ENCODE peak calls at places on chromosomes 5 and 9, in four cellular contexts. One of them, this sample, is unnamed.
A peak's percentile ranks its signal among the peaks of the same experiment; 100 is the strongest.

GRCh38 chr9:106921341-106921899 is 58.5 kb downstream of the ZNF462 start:
- DNase-seq in left ventricle myocardium inferior: no peak
- DNase-seq in GM23248: peak; percentile 59
- DNase-seq in T-helper 17 cell: no peak
- DNase-seq in this sample: peak; percentile 41

GRCh38 chr5:135827965-135828792 is 6.3 kb upstream of the SLC25A48 start:
- DNase-seq in GM23248: no peak
- DNase-seq in T-helper 17 cell: no peak
- DNase-seq in left ventricle myocardium inferior: no peak
- DNase-seq in this sample: no peak

GRCh38 chr5:115168829-115169391 is 798 bp downstream of the TRIM36 start:
- DNase-seq in GM23248: peak; percentile 21
- DNase-seq in T-helper 17 cell: no peak
- DNase-seq in left ventricle myocardium inferior: no peak
- DNase-seq in this sample: no peak

GRCh38 chr9:32738501-32739172 is 44.7 kb upstream of the TMEM215 start:
- DNase-seq in T-helper 17 cell: no peak
- DNase-seq in GM23248: peak; percentile 21
- DNase-seq in left ventricle myocardium inferior: no peak
- DNase-seq in this sample: no peak

GRCh38 chr9:126504086-126504976 is 109.4 kb upstream of the LMX1B start:
- DNase-seq in GM23248: no peak
- DNase-seq in T-helper 17 cell: no peak
- DNase-seq in left ventricle myocardium inferior: no peak
- DNase-seq in this sample: no peak

GRCh38 chr9:89815903-89816573 is 211.2 kb downstream of the GADD45G start:
- DNase-seq in left ventricle myocardium inferior: peak; percentile 72
- DNase-seq in GM23248: no peak
- DNase-seq in T-helper 17 cell: no peak
- DNase-seq in this sample: peak; percentile 71

GRCh38 chr9:78115073-78115472 is 83.5 kb upstream of the GNAQ start:
- DNase-seq in T-helper 17 cell: no peak
- DNase-seq in left ventricle myocardium inferior: no peak
- DNase-seq in GM23248: peak; percentile 19
- DNase-seq in this sample: no peak

GRCh38 chr5:177077335-177077734 is 9.4 kb upstream of the FGFR4 start:
- DNase-seq in GM23248: no peak
- DNase-seq in T-helper 17 cell: no peak
- DNase-seq in left ventricle myocardium inferior: no peak
- DNase-seq in this sample: no peak

GRCh38 chr9:124770359-124771020 is 621 bp downstream of the NR6A1 start:
- DNase-seq in T-helper 17 cell: peak; percentile 25
- DNase-seq in GM23248: no peak
- DNase-seq in left ventricle myocardium inferior: no peak
- DNase-seq in this sample: peak; percentile 80

GRCh38 chr5:58924306-58924705 is 341.4 kb downstream of the RAB3C start:
- DNase-seq in left ventricle myocardium inferior: no peak
- DNase-seq in T-helper 17 cell: no peak
- DNase-seq in GM23248: peak; percentile 13
- DNase-seq in this sample: no peak

GRCh38 chr5:14871573-14872069 is at the start of gene ANKH:
- DNase-seq in left ventricle myocardium inferior: peak; percentile 86
- DNase-seq in GM23248: peak; percentile 93
- DNase-seq in T-helper 17 cell: peak; percentile 82
- DNase-seq in this sample: peak; percentile 94

GRCh38 chr5:10594591-10595210 is 30.8 kb downstream of the ANKRD33B start:
- DNase-seq in GM23248: no peak
- DNase-seq in left ventricle myocardium inferior: no peak
- DNase-seq in T-helper 17 cell: no peak
- DNase-seq in this sample: no peak

GRCh38 chr5:24141046-24141445 is 503.7 kb downstream of the CDH10 start:
- DNase-seq in left ventricle myocardium inferior: peak; percentile 17
- DNase-seq in GM23248: peak; percentile 57
- DNase-seq in T-helper 17 cell: no peak
- DNase-seq in this sample: peak; percentile 34

GRCh38 chr5:138632900-138633489 is 57.8 kb upstream of the HSPA9 start:
- DNase-seq in left ventricle myocardium inferior: peak; percentile 42
- DNase-seq in T-helper 17 cell: no peak
- DNase-seq in GM23248: peak; percentile 90
- DNase-seq in this sample: peak; percentile 80

GRCh38 chr9:113599647-113600476 is 136.3 kb downstream of the RGS3 start:
- DNase-seq in GM23248: peak; percentile 88
- DNase-seq in T-helper 17 cell: no peak
- DNase-seq in left ventricle myocardium inferior: no peak
- DNase-seq in this sample: no peak

GRCh38 chr5:13625616-13626198 is 318.8 kb downstream of the DNAH5 start:
- DNase-seq in left ventricle myocardium inferior: no peak
- DNase-seq in GM23248: peak; percentile 27
- DNase-seq in T-helper 17 cell: no peak
- DNase-seq in this sample: no peak

GRCh38 chr5:27854243-27854852 is 816.0 kb upstream of the CDH9 start:
- DNase-seq in T-helper 17 cell: no peak
- DNase-seq in GM23248: no peak
- DNase-seq in left ventricle myocardium inferior: no peak
- DNase-seq in this sample: no peak

GRCh38 chr5:82938901-82939300 is 138.3 kb downstream of the TMEM167A start:
- DNase-seq in T-helper 17 cell: no peak
- DNase-seq in left ventricle myocardium inferior: no peak
- DNase-seq in GM23248: no peak
- DNase-seq in this sample: no peak

GRCh38 chr5:3888290-3888689 is 292.7 kb downstream of the IRX1 start:
- DNase-seq in GM23248: no peak
- DNase-seq in left ventricle myocardium inferior: no peak
- DNase-seq in T-helper 17 cell: no peak
- DNase-seq in this sample: no peak
- H3K9me3 ChIP-seq in GM23248: no peaks in the 10 kb centered on the region
- H3K9me3 ChIP-seq in left ventricle myocardium inferior: peaks cover 7% of the 10 kb centered on the region
- H3K9me3 ChIP-seq in T-helper 17 cell: no peaks in the 10 kb centered on the region
- H3K9me3 ChIP-seq in this sample: no peaks in the 10 kb centered on the region

DNA sequence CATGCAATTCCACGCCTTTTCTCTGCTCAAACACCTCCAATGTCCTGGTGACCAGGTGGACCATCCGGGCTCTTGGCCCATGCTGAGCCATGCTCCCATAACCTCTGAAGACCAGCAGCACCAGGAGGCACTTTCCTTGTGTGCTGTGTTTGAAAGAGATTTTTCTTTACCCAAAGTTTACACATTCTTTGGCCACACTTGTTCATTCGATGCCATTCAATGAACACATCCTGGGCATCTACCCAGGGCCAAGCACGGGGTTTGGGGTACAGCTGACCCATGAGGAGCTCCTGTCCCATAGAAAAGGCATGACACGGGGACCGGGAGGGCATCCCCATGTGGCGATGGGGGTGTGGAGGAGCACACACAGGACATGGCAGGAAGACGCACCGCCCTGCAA is 77.1 kb upstream of the IRX1 start:
- DNase-seq in T-helper 17 cell: no peak
- DNase-seq in left ventricle myocardium inferior: no peak
- DNase-seq in GM23248: no peak
- DNase-seq in this sample: no peak
- H3K9me3 ChIP-seq in T-helper 17 cell: peaks cover 2% of the 10 kb centered on the region
- H3K9me3 ChIP-seq in left ventricle myocardium inferior: no peaks in the 10 kb centered on the region
- H3K9me3 ChIP-seq in GM23248: no peaks in the 10 kb centered on the region
- H3K9me3 ChIP-seq in this sample: peaks cover 2% of the 10 kb centered on the region

GRCh38 chr5:175797521-175798038 is 73.8 kb upstream of the CPLX2 start:
- DNase-seq in left ventricle myocardium inferior: no peak
- DNase-seq in T-helper 17 cell: no peak
- DNase-seq in GM23248: no peak
- DNase-seq in this sample: no peak

GRCh38 chr5:175795959-175796358 is 75.4 kb upstream of the CPLX2 start:
- DNase-seq in GM23248: no peak
- DNase-seq in T-helper 17 cell: no peak
- DNase-seq in left ventricle myocardium inferior: no peak
- DNase-seq in this sample: no peak

GRCh38 chr5:175800656-175801081 is 70.7 kb upstream of the CPLX2 start:
- DNase-seq in left ventricle myocardium inferior: no peak
- DNase-seq in GM23248: peak; percentile 66
- DNase-seq in T-helper 17 cell: no peak
- DNase-seq in this sample: no peak

GRCh38 chr5:175796536-175797499 is 74.6 kb upstream of the CPLX2 start:
- DNase-seq in GM23248: peak; percentile 94
- DNase-seq in left ventricle myocardium inferior: peak; percentile 79
- DNase-seq in T-helper 17 cell: peak; percentile 63
- DNase-seq in this sample: peak; percentile 93

DNA sequence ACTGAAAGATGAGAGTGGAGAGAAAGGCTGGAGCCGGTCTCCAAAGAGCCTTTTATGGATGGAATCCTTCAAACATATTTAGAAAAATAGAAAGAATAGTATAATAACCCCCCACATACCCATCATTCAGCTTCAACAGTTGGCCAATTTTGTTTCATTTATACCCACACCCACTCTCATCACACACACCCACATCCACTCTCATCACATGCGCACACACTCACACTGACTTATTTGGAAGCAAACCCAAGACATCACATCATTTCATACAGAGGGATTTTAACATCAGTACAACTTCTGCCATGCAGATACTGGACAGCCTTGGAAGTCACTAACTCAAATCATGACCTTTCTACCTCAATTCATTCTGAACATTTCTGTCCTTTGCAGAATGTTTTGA is 72.8 kb upstream of the CPLX2 start:
- DNase-seq in T-helper 17 cell: no peak
- DNase-seq in GM23248: no peak
- DNase-seq in left ventricle myocardium inferior: no peak
- DNase-seq in this sample: no peak
- H3K9me3 ChIP-seq in T-helper 17 cell: no peaks in the 10 kb centered on the region
- H3K9me3 ChIP-seq in GM23248: no peaks in the 10 kb centered on the region
- H3K9me3 ChIP-seq in left ventricle myocardium inferior: no peaks in the 10 kb centered on the region
- H3K9me3 ChIP-seq in this sample: no peaks in the 10 kb centered on the region

DNA sequence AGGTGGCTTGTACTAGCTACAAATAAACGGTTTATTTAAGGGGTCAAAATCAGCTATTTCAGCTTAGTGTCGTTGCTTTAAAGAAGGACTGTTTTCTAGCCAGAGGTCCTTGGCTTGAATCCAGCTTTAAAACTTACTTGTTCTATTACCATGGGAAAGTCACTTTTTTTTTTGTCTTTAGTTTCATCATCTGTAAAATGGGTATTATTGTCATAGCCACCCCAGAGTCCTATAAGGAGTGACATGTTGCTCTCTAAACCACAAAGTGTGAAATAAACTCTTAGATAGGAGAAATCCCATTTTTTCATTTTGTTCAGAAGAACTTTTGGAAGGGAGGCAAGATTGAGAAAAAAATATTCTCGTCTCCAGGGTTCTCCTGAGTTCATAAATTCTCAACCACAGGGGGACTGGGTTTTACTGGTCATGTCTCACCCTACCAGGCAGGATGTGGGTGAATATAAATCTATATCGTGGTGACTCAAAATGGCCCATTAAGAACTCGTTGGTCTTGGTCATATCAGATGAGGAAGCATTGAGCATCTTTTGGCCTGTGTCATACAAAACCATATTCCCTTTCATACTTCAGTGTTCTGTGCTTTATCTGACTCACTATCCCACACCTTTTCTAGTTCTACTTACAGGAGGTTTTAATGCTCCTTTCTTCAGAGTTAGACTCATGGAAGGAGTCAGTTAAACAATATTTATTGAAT is 202.7 kb upstream of the NR3C1 start:
- DNase-seq in T-helper 17 cell: no peak
- DNase-seq in GM23248: peak; percentile 64
- DNase-seq in left ventricle myocardium inferior: no peak
- DNase-seq in this sample: no peak
- H3K9me3 ChIP-seq in T-helper 17 cell: no peaks in the 10 kb centered on the region
- H3K9me3 ChIP-seq in GM23248: no peaks in the 10 kb centered on the region
- H3K9me3 ChIP-seq in left ventricle myocardium inferior: peaks cover 8% of the 10 kb centered on the region
- H3K9me3 ChIP-seq in this sample: no peaks in the 10 kb centered on the region

DNA sequence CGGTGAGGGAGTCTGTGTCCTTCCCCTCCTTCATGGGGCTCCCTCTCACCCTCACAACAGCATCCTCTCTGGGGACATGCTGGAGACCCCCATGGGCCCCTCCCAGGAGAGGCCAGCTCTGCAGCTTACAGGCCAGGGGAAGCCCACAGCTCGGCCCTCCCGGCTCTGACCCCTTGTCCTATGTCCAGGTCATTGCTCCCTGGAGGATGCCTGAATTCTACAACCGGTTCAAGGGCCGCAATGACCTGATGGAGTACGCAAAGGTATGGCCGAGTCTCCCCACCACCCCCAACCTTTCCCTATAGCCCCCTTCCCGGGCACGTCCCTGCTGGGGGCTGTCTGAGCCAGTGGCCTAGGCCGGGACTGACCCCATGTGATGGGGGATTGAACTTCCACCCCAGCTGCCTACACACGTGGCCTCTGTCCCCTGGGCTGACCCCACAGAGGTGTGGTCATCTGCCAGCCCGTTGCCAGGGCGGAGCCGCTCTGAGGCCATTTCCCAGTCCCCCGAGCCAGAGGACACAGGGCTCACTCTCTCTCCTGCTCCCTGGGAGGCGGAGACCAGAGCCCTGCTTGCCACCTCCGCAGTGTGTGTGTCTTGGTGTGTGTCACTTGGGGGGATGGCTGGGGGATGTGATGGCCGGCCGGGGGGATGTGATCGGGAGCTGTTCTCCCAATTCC is 21.9 kb downstream of the ASS1 start:
- DNase-seq in T-helper 17 cell: no peak
- DNase-seq in left ventricle myocardium inferior: no peak
- DNase-seq in GM23248: no peak
- DNase-seq in this sample: peak; percentile 41
- H3K9me3 ChIP-seq in T-helper 17 cell: no peaks in the 10 kb centered on the region
- H3K9me3 ChIP-seq in left ventricle myocardium inferior: no peaks in the 10 kb centered on the region
- H3K9me3 ChIP-seq in GM23248: no peaks in the 10 kb centered on the region
- H3K9me3 ChIP-seq in this sample: no peaks in the 10 kb centered on the region

GRCh38 chr5:107820339-107820880 is 149.7 kb upstream of the EFNA5 start:
- DNase-seq in GM23248: peak; percentile 48
- DNase-seq in T-helper 17 cell: no peak
- DNase-seq in left ventricle myocardium inferior: no peak
- DNase-seq in this sample: no peak
- H3K9me3 ChIP-seq in GM23248: no peaks in the 10 kb centered on the region
- H3K9me3 ChIP-seq in T-helper 17 cell: no peaks in the 10 kb centered on the region
- H3K9me3 ChIP-seq in left ventricle myocardium inferior: peaks cover 14% of the 10 kb centered on the region
- H3K9me3 ChIP-seq in this sample: peaks cover 3% of the 10 kb centered on the region

DNA sequence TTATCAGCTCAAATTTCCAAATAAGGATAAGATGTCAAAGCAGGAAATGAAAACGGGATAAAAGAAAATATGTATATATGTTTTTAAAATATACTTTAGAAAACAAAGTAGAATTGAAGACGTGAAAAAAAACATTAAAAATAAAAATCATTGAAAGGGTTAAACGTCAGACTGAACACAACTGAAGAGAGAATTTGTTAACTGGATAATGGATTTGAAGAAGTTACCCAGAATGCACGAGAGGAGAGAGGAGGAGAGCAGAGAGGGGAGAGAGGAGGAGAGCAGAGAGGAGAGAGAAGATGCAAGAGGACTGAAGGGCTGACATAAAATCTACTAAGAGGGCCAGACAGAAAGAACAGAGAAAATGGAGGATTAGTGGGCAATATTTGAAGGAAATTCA is 88.0 kb downstream of the CDKN2A start:
- DNase-seq in T-helper 17 cell: no peak
- DNase-seq in GM23248: no peak
- DNase-seq in left ventricle myocardium inferior: no peak
- DNase-seq in this sample: no peak
- H3K9me3 ChIP-seq in T-helper 17 cell: peaks cover 9% of the 10 kb centered on the region
- H3K9me3 ChIP-seq in GM23248: no peaks in the 10 kb centered on the region
- H3K9me3 ChIP-seq in left ventricle myocardium inferior: peaks cover 53% of the 10 kb centered on the region
- H3K9me3 ChIP-seq in this sample: no peaks in the 10 kb centered on the region